ENCODE peak calls at places on chromosome 5, in eight cellular contexts. S is PC-3, W is A549, R is WERI-Rb-1, O is neural progenitor cell, E is K562, H is astrocyte, U is uterus. G is an unnamed sample.

GRCh38 chr5:132419517-132420468 is 50.3 kb downstream of the SLC22A5 start:
- DNase-seq in R (peak; percentile 81), U (peak; percentile 73), H (peak; percentile 48), E (peak; percentile 85), S (peak; percentile 68), O (peak; percentile 84), W (peak; percentile 88), G (peak; percentile 74)

GRCh38 chr5:62795912-62796311 is 217.3 kb downstream of the LRRC70 start:
- DNase-seq in U (no peak), R (no peak), O (no peak), E (no peak), H (no peak), S (no peak), W (no peak), G (no peak)

GRCh38 chr5:115369430-115370144 is 73.1 kb upstream of the CCDC112 start:
- DNase-seq in O (no peak), E (no peak), R (no peak), H (no peak), U (no peak), W (no peak), S (no peak), G (no peak)

GRCh38 chr5:148904440-148904839 is 78.0 kb downstream of the ADRB2 start:
- DNase-seq in W (no peak), S (no peak), R (no peak), E (no peak), H (no peak), U (peak; percentile 19), O (no peak), G (peak; percentile 83)

GRCh38 chr5:110343616-110344015 is 382.9 kb downstream of the TMEM232 start:
- DNase-seq in R (no peak), S (no peak), E (no peak), O (no peak), W (no peak), H (no peak), U (no peak), G (no peak)

GRCh38 chr5:103774736-103775135 is 212.1 kb upstream of the NUDT12 start:
- DNase-seq in O (no peak), R (no peak), S (peak; percentile 63), U (no peak), E (no peak), H (peak; percentile 61), W (no peak), G (no peak)

GRCh38 chr5:1414311-1415058 is 30.8 kb downstream of the SLC6A3 start:
- DNase-seq in R (no peak), O (no peak), S (peak; percentile 30), U (no peak), W (no peak), H (no peak), E (peak; percentile 15), G (no peak)

GRCh38 chr5:147168578-147169327 is 66.1 kb upstream of the STK32A start:
- DNase-seq in R (no peak), O (no peak), U (no peak), E (no peak), H (peak; percentile 70), S (no peak), W (no peak), G (no peak)

GRCh38 chr5:83721878-83722779 is 1.5 kb upstream of the HAPLN1 start:
- DNase-seq in E (peak; percentile 23), R (peak; percentile 93), O (peak; percentile 92), W (peak; percentile 67), S (peak; percentile 73), H (peak; percentile 62), U (no peak), G (peak; percentile 47)

GRCh38 chr5:38410304-38410990 is 146.0 kb downstream of the LIFR start:
- DNase-seq in H (no peak), O (peak; percentile 39), R (no peak), U (no peak), E (no peak), S (no peak), W (no peak), G (no peak)

GRCh38 chr5:118611332-118611945 is 376.9 kb downstream of the DTWD2 start:
- DNase-seq in O (peak; percentile 51), E (peak; percentile 17), H (no peak), U (no peak), W (peak; percentile 3), R (peak; percentile 62), S (peak; percentile 27), G (no peak)

GRCh38 chr5:181159286-181160143 is 12.1 kb downstream of the OR2V2 start:
- DNase-seq in E (peak; percentile 94), R (peak; percentile 75), S (peak; percentile 93), U (peak; percentile 84), O (peak; percentile 82), H (peak; percentile 25), W (peak; percentile 91), G (peak; percentile 91)

GRCh38 chr5:137629646-137630045 is 106.2 kb downstream of the KLHL3 start:
- DNase-seq in R (no peak), S (peak; percentile 73), E (peak; percentile 64), U (no peak), H (peak; percentile 30), W (peak; percentile 77), O (peak; percentile 73), G (no peak)

GRCh38 chr5:42813533-42813932 is 1.8 kb upstream of the SELENOP start:
- DNase-seq in U (no peak), O (peak; percentile 96), H (no peak), W (no peak), S (no peak), E (no peak), R (peak; percentile 6), G (no peak)

DNA sequence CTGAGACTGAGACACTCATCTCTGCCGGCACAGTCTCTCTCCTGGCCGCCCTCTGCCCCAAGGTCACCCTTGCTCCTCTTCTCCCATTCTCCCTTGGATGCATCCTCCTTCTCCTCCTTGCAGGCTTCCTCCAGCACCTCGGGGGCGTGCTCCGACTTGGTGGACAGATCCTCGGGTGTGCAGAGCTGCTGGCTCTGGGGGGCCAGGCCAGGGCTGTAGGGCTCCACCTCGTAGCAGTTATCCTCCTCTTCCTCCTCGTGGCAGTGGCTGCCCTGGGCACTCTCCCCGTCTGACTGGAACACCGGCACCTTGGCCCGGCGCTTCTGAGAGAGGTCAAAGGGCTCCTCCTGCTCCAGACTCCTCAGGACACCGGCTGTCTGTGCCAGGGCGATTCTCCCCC is 63.3 kb downstream of the ZNF366 start:
- DNase-seq in E (no peak), U (no peak), R (no peak), W (no peak), O (no peak), S (no peak), H (no peak), G (no peak)
- H3K4me3 ChIP-seq in E (no peak overlapping the region), U (no peak overlapping the region), R (no peak overlapping the region), W (no peak overlapping the region), O (no peak overlapping the region), S (no peak overlapping the region), H (no peak overlapping the region), G (no peak overlapping the region)

GRCh38 chr5:138752951-138753793 is at the start of gene CTNNA1:
- DNase-seq in O (peak; percentile 92), S (peak; percentile 68), W (peak; percentile 84), R (peak; percentile 74), U (peak; percentile 82), H (peak; percentile 45), E (peak; percentile 79), G (peak; percentile 79)

GRCh38 chr5:138754699-138755057 is 1.5 kb downstream of the CTNNA1 start:
- DNase-seq in S (peak; percentile 71), R (no peak), H (peak; percentile 56), O (no peak), W (no peak), U (no peak), E (peak; percentile 41), G (no peak)

GRCh38 chr5:138757061-138757776 is 4.0 kb downstream of the CTNNA1 start:
- DNase-seq in R (no peak), U (no peak), W (no peak), S (no peak), H (no peak), O (no peak), E (no peak), G (no peak)

GRCh38 chr5:138753794-138754698 is 821 bp downstream of the CTNNA1 start:
- DNase-seq in H (peak; percentile 86), O (peak; percentile 81), W (peak; percentile 70), U (peak; percentile 91), E (peak; percentile 91), R (peak; percentile 30), S (peak; percentile 78), G (peak; percentile 97)

DNA sequence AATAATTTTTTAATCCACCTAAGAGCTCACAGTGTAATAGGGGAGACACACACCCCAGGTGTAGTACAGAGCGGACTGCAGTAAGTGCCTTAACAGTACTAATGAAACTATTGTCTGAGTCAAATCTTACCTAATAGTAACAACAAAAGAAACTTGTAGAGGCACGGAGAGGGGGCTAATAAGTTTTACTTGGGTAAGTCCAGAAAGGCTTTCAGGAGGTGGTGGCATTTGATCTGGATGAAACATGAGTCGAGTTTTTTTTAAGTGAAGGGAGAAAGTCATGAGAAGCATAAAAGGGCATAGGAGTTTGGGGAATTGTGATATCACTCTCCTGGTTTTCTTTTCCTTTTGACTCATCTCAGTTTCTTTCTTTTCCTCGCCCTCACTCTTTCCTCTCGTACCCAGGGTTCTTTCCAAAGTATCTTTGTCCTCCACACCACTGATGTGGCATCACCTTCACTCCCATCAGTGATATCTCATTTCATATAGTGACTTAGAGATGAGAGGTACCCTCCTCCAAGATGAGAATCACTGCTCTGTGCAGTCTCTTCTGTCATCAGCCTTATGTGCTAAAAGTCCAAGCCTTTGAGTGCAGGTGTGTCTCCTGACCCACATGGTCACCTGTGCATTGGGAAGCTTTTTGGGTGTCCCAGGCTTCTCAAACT is 2.0 kb downstream of the CTNNA1 start:
- DNase-seq in R (no peak), S (no peak), U (no peak), W (no peak), H (no peak), E (no peak), O (no peak), G (no peak)
- H3K4me3 ChIP-seq in R (no peak overlapping the region), S (peak overlapping the region; percentile 97), U (no peak overlapping the region), W (peak overlapping the region; percentile 91), H (peak overlapping the region; percentile 88), E (peak overlapping the region; percentile 98), O (peak overlapping the region; percentile 72), G (peak overlapping the region; percentile 98)

DNA sequence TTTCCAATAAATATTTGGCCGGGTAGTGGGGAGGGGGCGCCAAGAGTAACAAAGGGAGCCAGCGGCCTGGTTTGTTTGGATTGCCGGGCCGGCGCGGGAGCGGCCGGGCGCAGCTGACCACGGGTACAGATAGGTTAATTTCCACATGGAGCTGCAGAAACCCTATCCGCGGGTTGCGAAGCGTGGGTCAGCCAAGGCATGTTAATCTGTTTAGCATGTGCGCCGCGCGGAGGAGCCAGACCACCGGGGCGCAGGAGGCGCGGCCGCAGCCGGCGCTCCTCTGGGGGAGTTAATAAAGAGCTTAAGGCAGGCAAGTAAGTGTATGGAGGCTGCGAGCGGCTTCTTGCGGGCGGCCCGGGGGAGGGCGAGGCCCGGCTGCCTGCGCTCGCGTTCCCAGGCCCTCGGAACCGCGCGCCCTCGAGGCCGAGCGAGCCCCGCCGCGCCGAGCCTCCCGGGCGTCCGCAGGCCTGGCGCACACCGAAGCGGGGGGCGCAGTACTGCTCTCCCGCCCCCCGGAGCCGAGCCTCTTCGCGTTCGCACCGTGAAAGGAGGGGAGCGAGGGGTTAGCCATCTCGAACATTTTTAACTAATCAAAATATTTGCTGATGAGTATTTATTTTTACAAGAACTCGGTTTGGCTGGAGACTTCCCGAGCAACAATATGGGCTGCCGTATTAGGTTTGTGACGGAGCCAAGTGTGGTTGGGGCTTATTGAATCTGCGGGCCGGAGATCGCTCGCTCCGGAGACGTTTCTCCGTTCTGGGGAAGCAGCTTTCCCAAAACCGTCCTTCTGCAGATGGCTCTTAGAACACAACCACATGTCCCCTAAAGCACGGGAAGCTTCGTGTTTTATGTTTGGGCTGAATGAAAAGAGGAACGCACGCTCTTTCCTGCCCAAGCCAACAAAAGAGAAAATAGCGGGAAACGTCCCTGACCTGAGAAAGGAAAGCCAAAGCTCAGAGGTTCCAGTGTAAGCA is 28.9 kb downstream of the FOXD1 start:
- DNase-seq in E (no peak), R (no peak), U (no peak), S (no peak), W (no peak), O (peak; percentile 88), H (peak; percentile 89), G (no peak)
- H3K4me3 ChIP-seq in E (no peak overlapping the region), R (no peak overlapping the region), U (peak overlapping the region; percentile 16), S (peak overlapping the region; percentile 66), W (no peak overlapping the region), O (peak overlapping the region; percentile 41), H (peak overlapping the region; percentile 34), G (no peak overlapping the region)

GRCh38 chr5:154815684-154816247 is 34.6 kb downstream of the FAXDC2 start:
- DNase-seq in W (no peak), O (no peak), R (no peak), E (no peak), H (no peak), S (no peak), U (no peak), G (no peak)
- H3K4me3 ChIP-seq in W (no peak overlapping the region), O (no peak overlapping the region), R (no peak overlapping the region), E (no peak overlapping the region), H (no peak overlapping the region), S (no peak overlapping the region), U (no peak overlapping the region), G (no peak overlapping the region)

G was measured in heart left ventricle.